ENCODE peak calls at places on chromosomes 7 and 10, in seven cellular contexts. M is lung microvascular endothelial cell, T is nucleus accumbens, Y is GM06990, H is KBM-7, W is GM23338, P is BE2C. I is an unnamed sample.

GRCh38 chr10:59762505-59762904 is 9.2 kb upstream of the MRLN start:
- DNase-seq in W (peak; percentile 11), Y (no peak), T (no peak), H (no peak), P (no peak), M (no peak), I (no peak)

GRCh38 chr7:124779620-124780019 is 14.0 kb upstream of the GPR37 start:
- DNase-seq in Y (no peak), M (no peak), T (no peak), P (no peak), H (no peak), W (no peak), I (no peak)

GRCh38 chr10:100670828-100671479 is 74.4 kb upstream of the PAX2 start:
- DNase-seq in W (peak; percentile 73), H (peak; percentile 33), M (peak; percentile 34), T (no peak), Y (peak; percentile 54), P (peak; percentile 66), I (peak; percentile 87)

GRCh38 chr10:59362991-59363390 is 642 bp upstream of the FAM13C start:
- DNase-seq in H (peak; percentile 13), M (peak; percentile 36), T (peak; percentile 69), W (peak; percentile 81), Y (no peak), P (peak; percentile 66), I (no peak)

GRCh38 chr10:44264244-44264643 is 120.7 kb downstream of the CXCL12 start:
- DNase-seq in M (no peak), Y (peak; percentile 29), W (no peak), P (no peak), T (no peak), H (no peak), I (no peak)

GRCh38 chr7:157493776-157494175 is 157.0 kb downstream of the DNAJB6 start:
- DNase-seq in M (no peak), T (no peak), W (no peak), Y (no peak), P (no peak), H (no peak), I (no peak)

GRCh38 chr7:142797799-142798377 is 27.1 kb downstream of the PRSS2 start:
- DNase-seq in H (no peak), M (no peak), T (no peak), W (no peak), Y (no peak), P (no peak), I (no peak)

GRCh38 chr10:58781873-58782488 is 269.3 kb downstream of the BICC1 start:
- DNase-seq in T (no peak), Y (no peak), W (peak; percentile 68), H (peak; percentile 64), P (peak; percentile 14), M (peak; percentile 43), I (peak; percentile 30)

GRCh38 chr10:121154846-121155245 is 303.7 kb downstream of the WDR11 start:
- DNase-seq in Y (no peak), T (peak; percentile 82), M (no peak), H (no peak), W (no peak), P (no peak), I (no peak)

GRCh38 chr10:34433241-34434076 is 381.6 kb downstream of the PARD3 start:
- DNase-seq in W (no peak), H (no peak), Y (no peak), P (no peak), T (no peak), M (peak; percentile 78), I (no peak)

GRCh38 chr7:149001427-149002068 is 26.8 kb downstream of the PDIA4 start:
- DNase-seq in M (no peak), W (no peak), Y (no peak), H (no peak), T (no peak), P (no peak), I (no peak)

GRCh38 chr10:97356318-97356914 is 21.9 kb upstream of the FRAT2 start:
- DNase-seq in P (no peak), W (no peak), M (peak; percentile 36), H (no peak), T (no peak), Y (no peak), I (no peak)

GRCh38 chr7:127776776-127777390 is 124.9 kb downstream of the SND1 start:
- DNase-seq in H (no peak), T (no peak), M (no peak), W (no peak), Y (no peak), P (no peak), I (no peak)

GRCh38 chr10:73174148-73174925 is 6.4 kb downstream of the FAM149B1 start:
- DNase-seq in W (no peak), M (no peak), P (no peak), T (no peak), H (no peak), Y (no peak), I (no peak)

GRCh38 chr10:73018632-73019031 is 64.0 kb upstream of the PLA2G12B start:
- DNase-seq in W (peak; percentile 26), T (no peak), M (no peak), H (no peak), P (no peak), Y (no peak), I (no peak)

GRCh38 chr7:106736508-106737201 is 75.7 kb upstream of the CCDC71L start:
- DNase-seq in W (peak; percentile 90), Y (no peak), P (peak; percentile 28), H (peak; percentile 78), T (no peak), M (peak; percentile 89), I (peak; percentile 53)

GRCh38 chr7:124077546-124077945 is 44.7 kb upstream of the TMEM229A start:
- DNase-seq in Y (no peak), W (peak; percentile 12), M (no peak), H (no peak), T (no peak), P (no peak), I (no peak)

GRCh38 chr7:99030951-99031350 is 113.0 kb downstream of the SMURF1 start:
- DNase-seq in P (no peak), H (no peak), T (no peak), Y (no peak), W (no peak), M (no peak), I (no peak)

GRCh38 chr7:50119815-50120637 is 27.0 kb upstream of the ZPBP start:
- DNase-seq in Y (no peak), H (peak; percentile 38), P (peak; percentile 19), M (peak; percentile 1), W (peak; percentile 75), T (no peak), I (peak; percentile 22)

GRCh38 chr10:125982256-125982948 is 86.0 kb downstream of the FANK1 start:
- DNase-seq in M (peak; percentile 78), W (peak; percentile 88), P (peak; percentile 75), T (peak; percentile 20), H (peak; percentile 91), Y (peak; percentile 26), I (peak; percentile 48)

GRCh38 chr10:89535185-89536012 is at the start of gene SLC16A12:
- DNase-seq in P (peak; percentile 26), Y (no peak), W (peak; percentile 78), M (peak; percentile 37), T (no peak), H (no peak), I (peak; percentile 24)

GRCh38 chr7:128688492-128688891 is 16.4 kb downstream of the GARIN1A start:
- DNase-seq in Y (no peak), T (no peak), M (no peak), P (no peak), H (no peak), W (no peak), I (no peak)

GRCh38 chr7:141688038-141688437 is 13.9 kb downstream of the DENND11 start:
- DNase-seq in T (no peak), W (no peak), P (no peak), H (no peak), M (no peak), Y (no peak), I (no peak)

GRCh38 chr7:1028044-1028770 is 16.1 kb upstream of the GPR146 start:
- DNase-seq in M (peak; percentile 93), T (peak; percentile 80), Y (peak; percentile 91), H (peak; percentile 80), W (peak; percentile 85), P (peak; percentile 96), I (peak; percentile 96)

GRCh38 chr7:121446526-121446925 is 50.4 kb upstream of the FAM3C start:
- DNase-seq in Y (no peak), H (no peak), W (no peak), T (no peak), M (no peak), P (no peak), I (no peak)

GRCh38 chr7:50712527-50713356 is 70.0 kb downstream of the GRB10 start:
- DNase-seq in Y (no peak), P (no peak), H (peak; percentile 47), M (no peak), T (no peak), W (no peak), I (no peak)

GRCh38 chr7:50335795-50336754 is 31.6 kb downstream of the IKZF1 start:
- DNase-seq in P (peak; percentile 63), T (no peak), W (no peak), M (no peak), H (peak; percentile 53), Y (peak; percentile 82), I (no peak)

GRCh38 chr10:30818854-30819253 is 189.3 kb upstream of the LYZL2 start:
- DNase-seq in H (no peak), P (no peak), T (no peak), M (no peak), Y (no peak), W (no peak), I (no peak)

GRCh38 chr7:134954197-134955082 is 31.9 kb upstream of the AGBL3 start:
- DNase-seq in T (no peak), P (no peak), M (peak; percentile 66), H (peak; percentile 28), W (peak; percentile 65), Y (no peak), I (peak; percentile 37)

GRCh38 chr7:2709553-2710165 is 21.7 kb downstream of the AMZ1 start:
- DNase-seq in Y (peak; percentile 93), M (peak; percentile 81), H (peak; percentile 80), P (peak; percentile 71), W (peak; percentile 93), T (peak; percentile 27), I (peak; percentile 90)

GRCh38 chr10:61286695-61287094 is 166.5 kb downstream of the TMEM26 start:
- DNase-seq in W (no peak), P (no peak), H (peak; percentile 60), M (no peak), T (no peak), Y (peak; percentile 65), I (peak; percentile 39)

GRCh38 chr7:136501151-136501550 is 367.3 kb upstream of the CHRM2 start:
- DNase-seq in W (no peak), P (no peak), H (no peak), T (no peak), Y (no peak), M (no peak), I (no peak)

GRCh38 chr7:138981332-138982203 is at the start of gene KIAA1549:
- DNase-seq in T (peak; percentile 44), Y (peak; percentile 82), M (peak; percentile 86), P (peak; percentile 84), W (peak; percentile 85), H (peak; percentile 77), I (peak; percentile 91)